ENCODE peak calls at places on chromosomes 4 and X, in five cellular contexts. One of them, this sample, is unnamed.
A peak's percentile ranks its signal among the peaks of the same experiment; 100 is the strongest.

GRCh38 chr4:123092603-123093002 is 170.2 kb upstream of the NUDT6 start:
- DNase-seq in mesendoderm: peak; percentile 39
- DNase-seq in H9: peak; percentile 31
- DNase-seq in right lobe of liver: no peak
- DNase-seq in PC-9: no peak
- DNase-seq in this sample: no peak

GRCh38 chrX:2841511-2841910 is 12.8 kb downstream of the GYG2 start:
- DNase-seq in mesendoderm: no peak
- DNase-seq in H9: no peak
- DNase-seq in PC-9: no peak
- DNase-seq in right lobe of liver: no peak
- DNase-seq in this sample: no peak

GRCh38 chrX:129347291-129347690 is 176.0 kb downstream of the SMARCA1 start:
- DNase-seq in mesendoderm: peak; percentile 87
- DNase-seq in H9: peak; percentile 60
- DNase-seq in right lobe of liver: no peak
- DNase-seq in PC-9: no peak
- DNase-seq in this sample: no peak

GRCh38 chrX:108309144-108309543 is 129.1 kb downstream of the COL4A6 start:
- DNase-seq in H9: no peak
- DNase-seq in PC-9: peak; percentile 67
- DNase-seq in mesendoderm: peak; percentile 65
- DNase-seq in right lobe of liver: no peak
- DNase-seq in this sample: no peak

GRCh38 chr4:166274136-166274761 is 401.2 kb downstream of the TLL1 start:
- DNase-seq in PC-9: no peak
- DNase-seq in right lobe of liver: no peak
- DNase-seq in mesendoderm: no peak
- DNase-seq in H9: no peak
- DNase-seq in this sample: no peak

GRCh38 chr4:160406426-160406825 is 1303.5 kb downstream of the RAPGEF2 start:
- DNase-seq in PC-9: no peak
- DNase-seq in right lobe of liver: no peak
- DNase-seq in H9: no peak
- DNase-seq in mesendoderm: no peak
- DNase-seq in this sample: no peak

GRCh38 chr4:94032754-94033153 is 174.9 kb upstream of the SMARCAD1 start:
- DNase-seq in H9: peak; percentile 36
- DNase-seq in mesendoderm: peak; percentile 89
- DNase-seq in PC-9: no peak
- DNase-seq in right lobe of liver: no peak
- DNase-seq in this sample: no peak

GRCh38 chr4:35164063-35164462 is 1080.3 kb downstream of the ARAP2 start:
- DNase-seq in mesendoderm: no peak
- DNase-seq in PC-9: no peak
- DNase-seq in H9: no peak
- DNase-seq in right lobe of liver: no peak
- DNase-seq in this sample: no peak

GRCh38 chrX:28920141-28920540 is 332.9 kb downstream of the IL1RAPL1 start:
- DNase-seq in H9: no peak
- DNase-seq in mesendoderm: no peak
- DNase-seq in right lobe of liver: no peak
- DNase-seq in PC-9: no peak
- DNase-seq in this sample: no peak
- H3K27ac ChIP-seq in H9: no peak overlapping the region
- H3K27ac ChIP-seq in mesendoderm: no peak overlapping the region
- H3K27ac ChIP-seq in right lobe of liver: no peak overlapping the region
- H3K27ac ChIP-seq in PC-9: no peak overlapping the region
- H3K27ac ChIP-seq in this sample: no peak overlapping the region

GRCh38 chr4:138138774-138139173 is 103.4 kb downstream of the SLC7A11 start:
- DNase-seq in mesendoderm: no peak
- DNase-seq in H9: no peak
- DNase-seq in right lobe of liver: no peak
- DNase-seq in PC-9: no peak
- DNase-seq in this sample: no peak

DNA sequence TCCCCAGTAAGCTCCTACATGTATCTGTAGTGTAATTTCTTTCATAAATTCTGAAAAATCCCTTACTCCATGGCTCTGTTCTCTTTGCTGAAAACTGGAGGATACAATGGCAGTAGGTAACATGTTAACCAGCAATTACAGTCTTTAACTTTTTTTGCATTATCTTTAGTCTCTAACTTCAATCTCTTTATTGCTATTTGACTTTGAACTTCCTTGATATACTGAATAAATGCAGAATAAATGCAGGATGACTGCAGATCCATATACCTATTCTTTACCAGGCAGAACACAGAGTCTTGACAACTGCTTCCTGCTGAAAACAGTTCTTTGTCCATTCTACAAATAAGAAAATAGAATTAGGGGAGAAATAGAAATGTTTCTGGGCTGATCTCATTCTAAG is 101.3 kb downstream of the SLC7A11 start:
- DNase-seq in right lobe of liver: no peak
- DNase-seq in H9: no peak
- DNase-seq in mesendoderm: no peak
- DNase-seq in PC-9: no peak
- DNase-seq in this sample: no peak
- H3K27me3 ChIP-seq in right lobe of liver: no peaks in the 10 kb centered on the region
- H3K27me3 ChIP-seq in H9: no peaks in the 10 kb centered on the region
- H3K27me3 ChIP-seq in mesendoderm: no peaks in the 10 kb centered on the region
- H3K27me3 ChIP-seq in PC-9: no peaks in the 10 kb centered on the region
- H3K27me3 ChIP-seq in this sample: no peaks in the 10 kb centered on the region

GRCh38 chr4:95550566-95550965 is 1.8 kb upstream of the UNC5C start:
- DNase-seq in right lobe of liver: no peak
- DNase-seq in mesendoderm: no peak
- DNase-seq in PC-9: no peak
- DNase-seq in H9: no peak
- DNase-seq in this sample: no peak
- H3K27ac ChIP-seq in right lobe of liver: peak overlapping the region; percentile 26
- H3K27ac ChIP-seq in mesendoderm: no peak overlapping the region
- H3K27ac ChIP-seq in PC-9: no peak overlapping the region
- H3K27ac ChIP-seq in H9: no peak overlapping the region
- H3K27ac ChIP-seq in this sample: no peak overlapping the region

GRCh38 chrX:109601458-109601857 is 23.5 kb downstream of the KCNE5 start:
- DNase-seq in right lobe of liver: no peak
- DNase-seq in PC-9: no peak
- DNase-seq in mesendoderm: peak; percentile 0
- DNase-seq in H9: no peak
- DNase-seq in this sample: no peak
- H3K27me3 ChIP-seq in right lobe of liver: peaks cover 9% of the 10 kb centered on the region
- H3K27me3 ChIP-seq in PC-9: peaks cover 64% of the 10 kb centered on the region
- H3K27me3 ChIP-seq in mesendoderm: no peaks in the 10 kb centered on the region
- H3K27me3 ChIP-seq in H9: no peaks in the 10 kb centered on the region
- H3K27me3 ChIP-seq in this sample: no peaks in the 10 kb centered on the region